ENCODE peak calls at places on chromosome 1, in four cellular contexts. X is HCT116, S is neuronal stem cell, J is uterus. G is an unnamed sample. For H3K36me3, the result is how much of the 10 kb centered on the place peaks cover.

GRCh38 chr1:9349331-9349851 is 56.7 kb downstream of the SPSB1 start:
- DNase-seq in J (no peak), S (no peak), X (no peak), G (no peak)

GRCh38 chr1:66537718-66538117 is 3.8 kb downstream of the SGIP1 start:
- DNase-seq in X (no peak), S (no peak), J (no peak), G (no peak)

GRCh38 chr1:224168859-224169380 is 14.1 kb upstream of the DEGS1 start:
- DNase-seq in X (no peak), J (peak), S (no peak), G (no peak)

GRCh38 chr1:89198081-89198480 is 661 bp downstream of the GBP4 start:
- DNase-seq in X (no peak), S (no peak), J (no peak), G (no peak)

GRCh38 chr1:107442545-107442944 is 301.7 kb downstream of the NTNG1 start:
- DNase-seq in S (no peak), J (no peak), X (no peak), G (no peak)

GRCh38 chr1:67534627-67535065 is 104.4 kb upstream of the SERBP1 start:
- DNase-seq in S (no peak), J (no peak), X (no peak), G (no peak)

GRCh38 chr1:238336531-238336930 is 445.8 kb upstream of the ZP4 start:
- DNase-seq in X (no peak), S (no peak), J (no peak), G (no peak)

GRCh38 chr1:30383131-30383793 is 340.1 kb downstream of the MATN1 start:
- DNase-seq in J (peak), X (no peak), S (no peak), G (no peak)

GRCh38 chr1:12028248-12028647 is 8.9 kb downstream of the MIIP start:
- DNase-seq in J (no peak), S (no peak), X (no peak), G (no peak)

GRCh38 chr1:33338495-33339211 is 17.8 kb upstream of the A3GALT2 start:
- DNase-seq in X (no peak), J (peak), S (no peak), G (peak)

GRCh38 chr1:156336242-156336641 is 1.9 kb downstream of the CCT3 start:
- DNase-seq in S (no peak), X (peak), J (no peak), G (no peak)
- H3K4me3 ChIP-seq in S (no peak), X (peak), J (no peak), G (no peak)

DNA sequence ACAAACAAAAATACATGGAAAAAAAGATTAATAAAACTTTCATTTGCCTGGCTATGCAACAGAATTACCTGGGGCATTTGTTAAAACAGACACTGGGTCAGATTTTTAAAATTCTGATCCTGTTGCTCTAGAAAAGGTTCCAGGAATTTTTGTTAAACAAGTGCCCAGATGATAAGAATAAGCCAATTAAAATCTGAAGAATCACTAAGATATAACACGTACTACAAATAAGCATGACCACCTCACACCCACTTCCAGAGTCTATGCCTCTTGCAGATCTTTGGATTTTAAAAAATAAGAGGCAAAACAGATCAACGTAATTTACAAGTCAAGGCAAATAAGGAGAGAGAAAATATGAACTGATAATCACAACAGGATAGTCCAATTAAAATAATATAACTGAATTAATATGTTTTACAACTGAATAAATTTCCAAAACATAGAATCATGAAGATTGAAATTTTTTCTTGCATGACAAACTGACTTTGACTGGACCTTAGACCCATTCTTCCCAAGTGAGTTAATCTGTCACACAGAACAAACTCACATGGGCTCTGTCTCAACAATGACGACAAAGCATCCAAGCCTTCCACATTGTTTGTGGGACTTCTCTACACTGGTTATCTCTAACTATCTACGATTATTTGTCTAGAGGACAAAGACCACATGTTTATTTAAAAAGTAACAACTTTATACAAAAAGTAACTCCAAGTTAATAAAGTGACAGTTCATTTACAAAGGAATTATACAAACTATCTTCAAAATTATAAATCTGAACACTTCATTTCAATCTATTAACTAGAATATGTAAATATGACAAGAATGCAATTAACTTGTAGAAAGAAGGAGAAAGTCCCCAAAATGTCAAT is 56.9 kb downstream of the COP1 start:
- DNase-seq in X (no peak), S (no peak), J (no peak), G (no peak)
- H3K36me3 ChIP-seq in X (under half), S (half or more), J (under half), G (under half)

GRCh38 chr1:234601217-234602017 is 8.6 kb downstream of the IRF2BP2 start:
- DNase-seq in J (no peak), S (no peak), X (no peak), G (no peak)

GRCh38 chr1:234600418-234601216 is 9.4 kb downstream of the IRF2BP2 start:
- DNase-seq in S (no peak), X (peak), J (peak), G (no peak)

GRCh38 chr1:234603221-234604204 is 6.5 kb downstream of the IRF2BP2 start:
- DNase-seq in X (no peak), S (no peak), J (no peak), G (no peak)

GRCh38 chr1:234604393-234604725 is 5.6 kb downstream of the IRF2BP2 start:
- DNase-seq in S (no peak), J (no peak), X (no peak), G (no peak)

DNA sequence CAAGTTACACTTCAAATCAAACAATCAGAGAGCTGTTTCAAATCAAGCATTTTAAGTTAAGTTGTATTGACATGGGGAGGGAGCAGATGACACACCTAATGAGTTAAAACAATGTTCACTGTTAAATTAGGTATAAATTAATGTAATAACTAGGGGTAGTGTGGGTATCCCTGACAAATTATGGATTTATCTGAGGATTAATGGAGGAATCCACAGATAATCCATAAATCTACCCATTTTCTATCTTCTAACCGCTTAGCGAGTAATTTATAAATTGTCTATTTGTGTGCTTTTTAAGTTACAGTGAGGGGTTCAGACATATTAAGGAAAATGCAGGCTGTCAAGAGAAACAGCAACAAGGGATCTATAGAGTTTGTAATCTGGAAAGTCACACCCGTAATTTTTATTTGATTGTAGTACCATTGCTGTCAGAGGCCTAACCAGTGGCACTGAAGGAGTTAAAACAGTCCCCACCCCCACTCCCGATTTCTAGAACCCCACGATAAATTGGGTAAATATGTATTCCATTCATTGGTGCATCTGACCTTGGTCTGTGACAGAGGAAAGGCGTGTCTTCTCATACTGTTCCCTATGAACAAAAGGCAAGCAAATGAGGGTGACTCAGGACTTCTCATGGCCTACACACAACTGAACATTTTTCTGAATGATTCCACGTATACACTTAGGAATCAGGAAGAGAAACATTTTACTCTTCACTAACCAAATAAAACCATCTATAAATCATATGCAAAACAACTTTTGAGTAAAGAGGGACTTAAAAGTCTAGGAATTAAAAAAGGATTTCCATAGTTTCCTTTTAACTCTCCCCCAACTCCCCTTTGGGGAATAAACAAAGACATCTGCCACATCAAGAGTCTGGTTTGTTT is 7.4 kb downstream of the IRF2BP2 start:
- DNase-seq in S (no peak), X (peak), J (no peak), G (no peak)
- H3K4me3 ChIP-seq in S (no peak), X (peak), J (no peak), G (no peak)

DNA sequence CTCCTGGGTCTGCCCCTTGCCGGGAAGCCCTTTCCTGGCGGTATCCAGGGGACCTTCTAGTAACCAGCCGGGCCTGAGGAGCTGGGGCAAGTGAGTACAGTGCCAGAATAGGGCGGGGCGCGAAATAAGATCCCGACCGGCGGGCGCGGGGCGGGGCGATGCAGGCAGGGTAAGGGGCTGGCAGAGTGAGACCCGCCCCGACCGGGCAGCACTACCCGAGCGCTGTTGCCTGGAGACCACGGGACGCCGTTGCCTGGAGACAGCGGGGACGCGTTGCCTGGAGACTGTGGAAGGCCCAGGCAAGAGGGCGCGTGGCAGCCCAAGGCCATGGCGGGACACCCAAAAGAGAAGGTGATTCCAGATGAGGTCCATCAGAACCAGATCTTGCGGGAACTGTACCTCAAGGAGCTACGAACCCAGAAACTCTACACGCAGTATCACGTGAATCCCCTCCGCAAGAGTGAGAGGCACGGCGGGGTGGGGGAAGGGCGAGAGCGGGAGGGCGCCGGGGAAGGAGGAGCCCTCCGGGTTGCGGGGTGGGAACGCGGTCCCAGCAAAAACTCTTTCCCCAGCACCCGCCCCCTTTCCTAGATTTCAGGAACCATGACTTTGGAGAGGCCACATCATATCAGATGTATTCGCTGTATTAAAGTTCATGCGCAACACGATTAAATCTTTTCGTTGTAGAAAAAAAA is 24.3 kb downstream of the EBNA1BP2 start:
- DNase-seq in J (peak), X (peak), S (peak), G (peak)
- H3K36me3 ChIP-seq in J (under half), X (under half), S (under half), G (under half)

DNA sequence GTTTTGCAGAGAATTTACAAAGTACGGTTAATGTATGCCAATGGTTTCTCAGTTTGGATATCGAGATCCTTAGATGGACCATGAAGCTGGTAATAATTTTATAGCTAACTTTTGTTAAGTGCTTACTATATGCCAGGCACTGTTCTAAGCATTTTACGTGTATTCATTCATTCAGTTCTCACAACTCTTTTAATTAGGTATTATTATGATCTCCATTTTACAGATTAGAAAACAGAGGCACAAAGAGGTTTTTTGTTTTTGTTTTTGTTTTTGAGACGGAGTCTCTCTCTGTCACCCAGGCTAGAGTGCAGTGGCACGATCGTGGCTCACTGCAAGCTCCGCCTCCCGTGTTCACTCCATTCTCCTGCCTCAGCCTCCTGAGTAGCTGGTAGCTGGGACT is 7.2 kb downstream of the RPRD2 start:
- DNase-seq in J (no peak), S (no peak), X (no peak), G (no peak)
- H3K4me3 ChIP-seq in J (no peak), S (no peak), X (no peak), G (no peak)

GRCh38 chr1:151720190-151720953 is 950 bp upstream of the RIIAD1 start:
- DNase-seq in X (no peak), J (no peak), S (no peak), G (peak)

GRCh38 chr1:151716771-151717631 is at the start of gene CELF3:
- DNase-seq in S (peak), X (no peak), J (no peak), G (peak)

GRCh38 chr1:151718011-151718431 is 1.4 kb upstream of the CELF3 start:
- DNase-seq in S (no peak), J (no peak), X (no peak), G (no peak)

GRCh38 chr1:151716405-151716762 is 219 bp downstream of the CELF3 start:
- DNase-seq in X (no peak), S (no peak), J (no peak), G (no peak)

DNA sequence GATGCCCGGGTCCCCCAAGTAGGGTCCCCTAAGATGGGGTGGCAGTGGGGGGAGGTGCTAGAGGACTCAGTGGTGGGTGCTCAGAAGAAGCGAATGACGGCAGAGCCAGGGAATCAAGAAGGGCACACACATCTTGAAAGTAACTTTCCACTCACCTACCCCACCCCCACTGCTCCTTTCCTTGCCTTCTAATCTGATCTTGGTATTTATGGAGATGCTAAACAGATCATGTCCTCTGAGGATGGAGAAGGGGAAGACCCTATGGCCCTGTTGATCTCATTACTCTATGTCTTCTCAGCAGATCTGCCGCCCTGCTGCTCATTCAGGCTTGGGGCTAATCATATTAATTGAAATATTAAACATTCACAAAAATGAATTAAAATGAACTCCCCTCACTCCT is 2.1 kb upstream of the CELF3 start:
- DNase-seq in J (no peak), X (no peak), S (no peak), G (no peak)
- H3K36me3 ChIP-seq in J (under half), X (under half), S (under half), G (under half)

G was measured in H7.